ENCODE peak calls at places on chromosomes 2 and 18, in five cellular contexts. L is NCI-H774, Z is IMR-90, E is GM12865, U is HL-60. N is an unnamed sample.

GRCh38 chr2:179377296-179377695 is 112.7 kb upstream of the SESTD1 start:
- DNase-seq in L (no peak), Z (peak; percentile 11), E (no peak), U (no peak), N (no peak)

GRCh38 chr2:53036196-53036595 is 731.4 kb upstream of the CHAC2 start:
- DNase-seq in L (no peak), Z (peak; percentile 64), E (no peak), U (no peak), N (no peak)

GRCh38 chr2:212794471-212794870 is 255.9 kb upstream of the ERBB4 start:
- DNase-seq in L (no peak), Z (no peak), E (peak; percentile 37), U (no peak), N (no peak)

GRCh38 chr2:96423866-96424265 is 81.3 kb downstream of the NEURL3 start:
- DNase-seq in L (no peak), Z (peak; percentile 47), E (no peak), U (no peak), N (no peak)

GRCh38 chr2:2832657-2833056 is 501.6 kb upstream of the MYT1L start:
- DNase-seq in L (no peak), Z (no peak), E (no peak), U (no peak), N (no peak)

GRCh38 chr2:23850564-23851256 is 76.2 kb downstream of the ATAD2B start:
- DNase-seq in L (no peak), Z (no peak), E (peak; percentile 32), U (no peak), N (peak; percentile 49)

GRCh38 chr2:61762292-61762691 is 91.6 kb downstream of the FAM161A start:
- DNase-seq in L (no peak), Z (no peak), E (peak; percentile 72), U (no peak), N (peak; percentile 41)

GRCh38 chr2:80238692-80239469 is 65.7 kb downstream of the LRRTM1 start:
- DNase-seq in L (no peak), Z (peak; percentile 42), E (peak; percentile 30), U (no peak), N (no peak)

GRCh38 chr18:23784811-23785245 is 95.6 kb downstream of the LAMA3 start:
- DNase-seq in L (no peak), Z (peak; percentile 93), E (no peak), U (no peak), N (no peak)

GRCh38 chr18:58286793-58287625 is 243.0 kb downstream of the NEDD4L start:
- DNase-seq in L (no peak), Z (no peak), E (no peak), U (no peak), N (no peak)

GRCh38 chr2:116094196-116094595 is 1651.8 kb downstream of the DPP10 start:
- DNase-seq in L (no peak), Z (no peak), E (no peak), U (no peak), N (no peak)

GRCh38 chr2:45688479-45689298 is 37.2 kb downstream of the PRKCE start:
- DNase-seq in L (no peak), Z (peak; percentile 18), E (no peak), U (no peak), N (no peak)

GRCh38 chr2:173353556-173353955 is 1.1 kb upstream of the CDCA7 start:
- DNase-seq in L (no peak), Z (no peak), E (no peak), U (no peak), N (no peak)